ENCODE peak calls at places on chromosome X, in seven cellular contexts. One of them, this sample, is unnamed.

GRCh38 chrX:13265549-13266132 is 54.2 kb downstream of the ATXN3L start:
- DNase-seq in stimulated activated CD4-positive, alpha-beta T cell treated with anti-CD3 and anti-CD28 coated beads, Interleukin-15, amount 100 ng/mL, for 1 hour: no peak
- DNase-seq in NCI-H1105: no peak
- DNase-seq in cardiac fibroblast: no peak
- DNase-seq in AG09309: no peak
- DNase-seq in endothelial cell of umbilical vein: peak; percentile 26
- DNase-seq in stimulated activated CD8-positive, alpha-beta memory T cell treated with anti-CD3 and anti-CD28 coated beads, Interleukin-2, amount 100 ng/mL, for 48 hours: no peak
- DNase-seq in this sample: no peak

GRCh38 chrX:46628406-46629371 is 55.1 kb downstream of the CHST7 start:
- DNase-seq in stimulated activated CD4-positive, alpha-beta T cell treated with anti-CD3 and anti-CD28 coated beads, Interleukin-15, amount 100 ng/mL, for 1 hour: no peak
- DNase-seq in NCI-H1105: no peak
- DNase-seq in cardiac fibroblast: peak; percentile 67
- DNase-seq in AG09309: no peak
- DNase-seq in endothelial cell of umbilical vein: peak; percentile 47
- DNase-seq in stimulated activated CD8-positive, alpha-beta memory T cell treated with anti-CD3 and anti-CD28 coated beads, Interleukin-2, amount 100 ng/mL, for 48 hours: peak; percentile 15
- DNase-seq in this sample: no peak

GRCh38 chrX:135185795-135186443 is 14.7 kb upstream of the CT55 start:
- DNase-seq in stimulated activated CD4-positive, alpha-beta T cell treated with anti-CD3 and anti-CD28 coated beads, Interleukin-15, amount 100 ng/mL, for 1 hour: no peak
- DNase-seq in NCI-H1105: peak; percentile 37
- DNase-seq in cardiac fibroblast: peak; percentile 62
- DNase-seq in AG09309: peak; percentile 34
- DNase-seq in endothelial cell of umbilical vein: peak; percentile 30
- DNase-seq in stimulated activated CD8-positive, alpha-beta memory T cell treated with anti-CD3 and anti-CD28 coated beads, Interleukin-2, amount 100 ng/mL, for 48 hours: no peak
- DNase-seq in this sample: peak; percentile 47

GRCh38 chrX:110004210-110004609 is 1.3 kb downstream of the TMEM164 start:
- DNase-seq in stimulated activated CD4-positive, alpha-beta T cell treated with anti-CD3 and anti-CD28 coated beads, Interleukin-15, amount 100 ng/mL, for 1 hour: no peak
- DNase-seq in NCI-H1105: no peak
- DNase-seq in cardiac fibroblast: no peak
- DNase-seq in AG09309: no peak
- DNase-seq in endothelial cell of umbilical vein: no peak
- DNase-seq in stimulated activated CD8-positive, alpha-beta memory T cell treated with anti-CD3 and anti-CD28 coated beads, Interleukin-2, amount 100 ng/mL, for 48 hours: no peak
- DNase-seq in this sample: no peak

GRCh38 chrX:77564824-77565223 is 117.6 kb downstream of the FGF16 start:
- DNase-seq in stimulated activated CD4-positive, alpha-beta T cell treated with anti-CD3 and anti-CD28 coated beads, Interleukin-15, amount 100 ng/mL, for 1 hour: no peak
- DNase-seq in NCI-H1105: no peak
- DNase-seq in cardiac fibroblast: peak; percentile 25
- DNase-seq in AG09309: no peak
- DNase-seq in endothelial cell of umbilical vein: peak; percentile 49
- DNase-seq in stimulated activated CD8-positive, alpha-beta memory T cell treated with anti-CD3 and anti-CD28 coated beads, Interleukin-2, amount 100 ng/mL, for 48 hours: no peak
- DNase-seq in this sample: no peak

GRCh38 chrX:74238771-74239170 is 65.2 kb upstream of the ZCCHC13 start:
- DNase-seq in stimulated activated CD4-positive, alpha-beta T cell treated with anti-CD3 and anti-CD28 coated beads, Interleukin-15, amount 100 ng/mL, for 1 hour: no peak
- DNase-seq in NCI-H1105: no peak
- DNase-seq in cardiac fibroblast: no peak
- DNase-seq in AG09309: no peak
- DNase-seq in endothelial cell of umbilical vein: no peak
- DNase-seq in stimulated activated CD8-positive, alpha-beta memory T cell treated with anti-CD3 and anti-CD28 coated beads, Interleukin-2, amount 100 ng/mL, for 48 hours: no peak
- DNase-seq in this sample: no peak

GRCh38 chrX:133645977-133646750 is 230.9 kb upstream of the GPC4 start:
- DNase-seq in stimulated activated CD4-positive, alpha-beta T cell treated with anti-CD3 and anti-CD28 coated beads, Interleukin-15, amount 100 ng/mL, for 1 hour: no peak
- DNase-seq in NCI-H1105: no peak
- DNase-seq in cardiac fibroblast: peak; percentile 57
- DNase-seq in AG09309: peak; percentile 61
- DNase-seq in endothelial cell of umbilical vein: no peak
- DNase-seq in stimulated activated CD8-positive, alpha-beta memory T cell treated with anti-CD3 and anti-CD28 coated beads, Interleukin-2, amount 100 ng/mL, for 48 hours: no peak
- DNase-seq in this sample: no peak

GRCh38 chrX:154799554-154800348 is 5.5 kb downstream of the MPP1 start:
- DNase-seq in stimulated activated CD4-positive, alpha-beta T cell treated with anti-CD3 and anti-CD28 coated beads, Interleukin-15, amount 100 ng/mL, for 1 hour: no peak
- DNase-seq in NCI-H1105: peak; percentile 98
- DNase-seq in cardiac fibroblast: peak; percentile 34
- DNase-seq in AG09309: no peak
- DNase-seq in endothelial cell of umbilical vein: peak; percentile 91
- DNase-seq in stimulated activated CD8-positive, alpha-beta memory T cell treated with anti-CD3 and anti-CD28 coated beads, Interleukin-2, amount 100 ng/mL, for 48 hours: no peak
- DNase-seq in this sample: no peak

GRCh38 chrX:40736170-40736505 is 796 bp upstream of the MED14 start:
- DNase-seq in stimulated activated CD4-positive, alpha-beta T cell treated with anti-CD3 and anti-CD28 coated beads, Interleukin-15, amount 100 ng/mL, for 1 hour: no peak
- DNase-seq in NCI-H1105: no peak
- DNase-seq in cardiac fibroblast: no peak
- DNase-seq in AG09309: peak; percentile 16
- DNase-seq in endothelial cell of umbilical vein: no peak
- DNase-seq in stimulated activated CD8-positive, alpha-beta memory T cell treated with anti-CD3 and anti-CD28 coated beads, Interleukin-2, amount 100 ng/mL, for 48 hours: no peak
- DNase-seq in this sample: no peak

GRCh38 chrX:14902536-14902935 is 29.3 kb downstream of the MOSPD2 start:
- DNase-seq in stimulated activated CD4-positive, alpha-beta T cell treated with anti-CD3 and anti-CD28 coated beads, Interleukin-15, amount 100 ng/mL, for 1 hour: no peak
- DNase-seq in NCI-H1105: no peak
- DNase-seq in cardiac fibroblast: no peak
- DNase-seq in AG09309: no peak
- DNase-seq in endothelial cell of umbilical vein: no peak
- DNase-seq in stimulated activated CD8-positive, alpha-beta memory T cell treated with anti-CD3 and anti-CD28 coated beads, Interleukin-2, amount 100 ng/mL, for 48 hours: no peak
- DNase-seq in this sample: no peak

GRCh38 chrX:139766545-139766983 is 58.6 kb upstream of the MCF2 start:
- DNase-seq in stimulated activated CD4-positive, alpha-beta T cell treated with anti-CD3 and anti-CD28 coated beads, Interleukin-15, amount 100 ng/mL, for 1 hour: no peak
- DNase-seq in NCI-H1105: no peak
- DNase-seq in cardiac fibroblast: no peak
- DNase-seq in AG09309: no peak
- DNase-seq in endothelial cell of umbilical vein: no peak
- DNase-seq in stimulated activated CD8-positive, alpha-beta memory T cell treated with anti-CD3 and anti-CD28 coated beads, Interleukin-2, amount 100 ng/mL, for 48 hours: no peak
- DNase-seq in this sample: peak; percentile 1

GRCh38 chrX:55695227-55696018 is 22.1 kb upstream of the RRAGB start:
- DNase-seq in stimulated activated CD4-positive, alpha-beta T cell treated with anti-CD3 and anti-CD28 coated beads, Interleukin-15, amount 100 ng/mL, for 1 hour: no peak
- DNase-seq in NCI-H1105: no peak
- DNase-seq in cardiac fibroblast: no peak
- DNase-seq in AG09309: no peak
- DNase-seq in endothelial cell of umbilical vein: no peak
- DNase-seq in stimulated activated CD8-positive, alpha-beta memory T cell treated with anti-CD3 and anti-CD28 coated beads, Interleukin-2, amount 100 ng/mL, for 48 hours: no peak
- DNase-seq in this sample: no peak

GRCh38 chrX:154481911-154482601 is 3.0 kb upstream of the LAGE3 start:
- DNase-seq in stimulated activated CD4-positive, alpha-beta T cell treated with anti-CD3 and anti-CD28 coated beads, Interleukin-15, amount 100 ng/mL, for 1 hour: no peak
- DNase-seq in NCI-H1105: no peak
- DNase-seq in cardiac fibroblast: no peak
- DNase-seq in AG09309: no peak
- DNase-seq in endothelial cell of umbilical vein: no peak
- DNase-seq in stimulated activated CD8-positive, alpha-beta memory T cell treated with anti-CD3 and anti-CD28 coated beads, Interleukin-2, amount 100 ng/mL, for 48 hours: no peak
- DNase-seq in this sample: no peak

GRCh38 chrX:33062016-33062415 is 149.3 kb downstream of the DMD start:
- DNase-seq in stimulated activated CD4-positive, alpha-beta T cell treated with anti-CD3 and anti-CD28 coated beads, Interleukin-15, amount 100 ng/mL, for 1 hour: no peak
- DNase-seq in NCI-H1105: no peak
- DNase-seq in cardiac fibroblast: no peak
- DNase-seq in AG09309: no peak
- DNase-seq in endothelial cell of umbilical vein: no peak
- DNase-seq in stimulated activated CD8-positive, alpha-beta memory T cell treated with anti-CD3 and anti-CD28 coated beads, Interleukin-2, amount 100 ng/mL, for 48 hours: no peak
- DNase-seq in this sample: no peak

GRCh38 chrX:96394566-96394965 is 290.1 kb upstream of the DIAPH2 start:
- DNase-seq in stimulated activated CD4-positive, alpha-beta T cell treated with anti-CD3 and anti-CD28 coated beads, Interleukin-15, amount 100 ng/mL, for 1 hour: no peak
- DNase-seq in NCI-H1105: no peak
- DNase-seq in cardiac fibroblast: no peak
- DNase-seq in AG09309: no peak
- DNase-seq in endothelial cell of umbilical vein: no peak
- DNase-seq in stimulated activated CD8-positive, alpha-beta memory T cell treated with anti-CD3 and anti-CD28 coated beads, Interleukin-2, amount 100 ng/mL, for 48 hours: no peak
- DNase-seq in this sample: no peak

GRCh38 chrX:48579259-48579658 is 5.0 kb downstream of the RBM3 start:
- DNase-seq in stimulated activated CD4-positive, alpha-beta T cell treated with anti-CD3 and anti-CD28 coated beads, Interleukin-15, amount 100 ng/mL, for 1 hour: no peak
- DNase-seq in NCI-H1105: no peak
- DNase-seq in cardiac fibroblast: no peak
- DNase-seq in AG09309: no peak
- DNase-seq in endothelial cell of umbilical vein: no peak
- DNase-seq in stimulated activated CD8-positive, alpha-beta memory T cell treated with anti-CD3 and anti-CD28 coated beads, Interleukin-2, amount 100 ng/mL, for 48 hours: no peak
- DNase-seq in this sample: no peak

GRCh38 chrX:18534949-18535348 is 109.5 kb downstream of the CDKL5 start:
- DNase-seq in stimulated activated CD4-positive, alpha-beta T cell treated with anti-CD3 and anti-CD28 coated beads, Interleukin-15, amount 100 ng/mL, for 1 hour: no peak
- DNase-seq in NCI-H1105: no peak
- DNase-seq in cardiac fibroblast: no peak
- DNase-seq in AG09309: no peak
- DNase-seq in endothelial cell of umbilical vein: no peak
- DNase-seq in stimulated activated CD8-positive, alpha-beta memory T cell treated with anti-CD3 and anti-CD28 coated beads, Interleukin-2, amount 100 ng/mL, for 48 hours: no peak
- DNase-seq in this sample: no peak

GRCh38 chrX:107205770-107206696 is at the start of the genes DNAAF6 and NUP62CL:
- DNase-seq in stimulated activated CD4-positive, alpha-beta T cell treated with anti-CD3 and anti-CD28 coated beads, Interleukin-15, amount 100 ng/mL, for 1 hour: peak; percentile 25
- DNase-seq in NCI-H1105: peak; percentile 46
- DNase-seq in cardiac fibroblast: peak; percentile 10
- DNase-seq in AG09309: no peak
- DNase-seq in endothelial cell of umbilical vein: peak; percentile 14
- DNase-seq in stimulated activated CD8-positive, alpha-beta memory T cell treated with anti-CD3 and anti-CD28 coated beads, Interleukin-2, amount 100 ng/mL, for 48 hours: peak; percentile 38
- DNase-seq in this sample: peak; percentile 72

GRCh38 chrX:83845397-83845796 is 15.5 kb upstream of the CYLC1 start:
- DNase-seq in stimulated activated CD4-positive, alpha-beta T cell treated with anti-CD3 and anti-CD28 coated beads, Interleukin-15, amount 100 ng/mL, for 1 hour: no peak
- DNase-seq in NCI-H1105: peak; percentile 9
- DNase-seq in cardiac fibroblast: peak; percentile 38
- DNase-seq in AG09309: no peak
- DNase-seq in endothelial cell of umbilical vein: peak; percentile 1
- DNase-seq in stimulated activated CD8-positive, alpha-beta memory T cell treated with anti-CD3 and anti-CD28 coated beads, Interleukin-2, amount 100 ng/mL, for 48 hours: no peak
- DNase-seq in this sample: no peak

GRCh38 chrX:11757729-11758399 is at the start of gene MSL3:
- DNase-seq in stimulated activated CD4-positive, alpha-beta T cell treated with anti-CD3 and anti-CD28 coated beads, Interleukin-15, amount 100 ng/mL, for 1 hour: peak; percentile 46
- DNase-seq in NCI-H1105: no peak
- DNase-seq in cardiac fibroblast: peak; percentile 70
- DNase-seq in AG09309: no peak
- DNase-seq in endothelial cell of umbilical vein: peak; percentile 71
- DNase-seq in stimulated activated CD8-positive, alpha-beta memory T cell treated with anti-CD3 and anti-CD28 coated beads, Interleukin-2, amount 100 ng/mL, for 48 hours: peak; percentile 31
- DNase-seq in this sample: peak; percentile 72

GRCh38 chrX:108811891-108812290 is 75.5 kb upstream of the IRS4 start:
- DNase-seq in stimulated activated CD4-positive, alpha-beta T cell treated with anti-CD3 and anti-CD28 coated beads, Interleukin-15, amount 100 ng/mL, for 1 hour: no peak
- DNase-seq in NCI-H1105: no peak
- DNase-seq in cardiac fibroblast: no peak
- DNase-seq in AG09309: no peak
- DNase-seq in endothelial cell of umbilical vein: no peak
- DNase-seq in stimulated activated CD8-positive, alpha-beta memory T cell treated with anti-CD3 and anti-CD28 coated beads, Interleukin-2, amount 100 ng/mL, for 48 hours: no peak
- DNase-seq in this sample: no peak

GRCh38 chrX:56762220-56762619 is 33.2 kb downstream of the NBDY start:
- DNase-seq in stimulated activated CD4-positive, alpha-beta T cell treated with anti-CD3 and anti-CD28 coated beads, Interleukin-15, amount 100 ng/mL, for 1 hour: no peak
- DNase-seq in NCI-H1105: no peak
- DNase-seq in cardiac fibroblast: no peak
- DNase-seq in AG09309: no peak
- DNase-seq in endothelial cell of umbilical vein: no peak
- DNase-seq in stimulated activated CD8-positive, alpha-beta memory T cell treated with anti-CD3 and anti-CD28 coated beads, Interleukin-2, amount 100 ng/mL, for 48 hours: no peak
- DNase-seq in this sample: no peak

GRCh38 chrX:131277543-131278115 is 11.5 kb downstream of the IGSF1 start:
- DNase-seq in stimulated activated CD4-positive, alpha-beta T cell treated with anti-CD3 and anti-CD28 coated beads, Interleukin-15, amount 100 ng/mL, for 1 hour: no peak
- DNase-seq in NCI-H1105: peak; percentile 34
- DNase-seq in cardiac fibroblast: no peak
- DNase-seq in AG09309: no peak
- DNase-seq in endothelial cell of umbilical vein: no peak
- DNase-seq in stimulated activated CD8-positive, alpha-beta memory T cell treated with anti-CD3 and anti-CD28 coated beads, Interleukin-2, amount 100 ng/mL, for 48 hours: no peak
- DNase-seq in this sample: no peak

GRCh38 chrX:29824176-29824906 is 391.0 kb upstream of the MAGEB2 start:
- DNase-seq in stimulated activated CD4-positive, alpha-beta T cell treated with anti-CD3 and anti-CD28 coated beads, Interleukin-15, amount 100 ng/mL, for 1 hour: no peak
- DNase-seq in NCI-H1105: no peak
- DNase-seq in cardiac fibroblast: no peak
- DNase-seq in AG09309: no peak
- DNase-seq in endothelial cell of umbilical vein: peak; percentile 74
- DNase-seq in stimulated activated CD8-positive, alpha-beta memory T cell treated with anti-CD3 and anti-CD28 coated beads, Interleukin-2, amount 100 ng/mL, for 48 hours: no peak
- DNase-seq in this sample: no peak

GRCh38 chrX:153642655-153643430 is 4.2 kb upstream of the DUSP9 start:
- DNase-seq in stimulated activated CD4-positive, alpha-beta T cell treated with anti-CD3 and anti-CD28 coated beads, Interleukin-15, amount 100 ng/mL, for 1 hour: no peak
- DNase-seq in NCI-H1105: peak; percentile 46
- DNase-seq in cardiac fibroblast: no peak
- DNase-seq in AG09309: no peak
- DNase-seq in endothelial cell of umbilical vein: no peak
- DNase-seq in stimulated activated CD8-positive, alpha-beta memory T cell treated with anti-CD3 and anti-CD28 coated beads, Interleukin-2, amount 100 ng/mL, for 48 hours: no peak
- DNase-seq in this sample: no peak

GRCh38 chrX:20530319-20530979 is 263.7 kb upstream of the RPS6KA3 start:
- DNase-seq in stimulated activated CD4-positive, alpha-beta T cell treated with anti-CD3 and anti-CD28 coated beads, Interleukin-15, amount 100 ng/mL, for 1 hour: no peak
- DNase-seq in NCI-H1105: peak; percentile 20
- DNase-seq in cardiac fibroblast: peak; percentile 69
- DNase-seq in AG09309: peak; percentile 21
- DNase-seq in endothelial cell of umbilical vein: peak; percentile 41
- DNase-seq in stimulated activated CD8-positive, alpha-beta memory T cell treated with anti-CD3 and anti-CD28 coated beads, Interleukin-2, amount 100 ng/mL, for 48 hours: peak; percentile 17
- DNase-seq in this sample: peak; percentile 13

GRCh38 chrX:112651766-112652165 is 28.0 kb downstream of the LHFPL1 start:
- DNase-seq in stimulated activated CD4-positive, alpha-beta T cell treated with anti-CD3 and anti-CD28 coated beads, Interleukin-15, amount 100 ng/mL, for 1 hour: no peak
- DNase-seq in NCI-H1105: no peak
- DNase-seq in cardiac fibroblast: peak; percentile 59
- DNase-seq in AG09309: no peak
- DNase-seq in endothelial cell of umbilical vein: no peak
- DNase-seq in stimulated activated CD8-positive, alpha-beta memory T cell treated with anti-CD3 and anti-CD28 coated beads, Interleukin-2, amount 100 ng/mL, for 48 hours: no peak
- DNase-seq in this sample: no peak

GRCh38 chrX:24925430-24925829 is 90.3 kb downstream of the ARX start:
- DNase-seq in stimulated activated CD4-positive, alpha-beta T cell treated with anti-CD3 and anti-CD28 coated beads, Interleukin-15, amount 100 ng/mL, for 1 hour: no peak
- DNase-seq in NCI-H1105: no peak
- DNase-seq in cardiac fibroblast: peak; percentile 5
- DNase-seq in AG09309: no peak
- DNase-seq in endothelial cell of umbilical vein: peak; percentile 1
- DNase-seq in stimulated activated CD8-positive, alpha-beta memory T cell treated with anti-CD3 and anti-CD28 coated beads, Interleukin-2, amount 100 ng/mL, for 48 hours: no peak
- DNase-seq in this sample: no peak

GRCh38 chrX:24294619-24295018 is 19.2 kb downstream of the SUPT20HL2 start:
- DNase-seq in stimulated activated CD4-positive, alpha-beta T cell treated with anti-CD3 and anti-CD28 coated beads, Interleukin-15, amount 100 ng/mL, for 1 hour: no peak
- DNase-seq in NCI-H1105: no peak
- DNase-seq in cardiac fibroblast: peak; percentile 42
- DNase-seq in AG09309: no peak
- DNase-seq in endothelial cell of umbilical vein: peak; percentile 22
- DNase-seq in stimulated activated CD8-positive, alpha-beta memory T cell treated with anti-CD3 and anti-CD28 coated beads, Interleukin-2, amount 100 ng/mL, for 48 hours: no peak
- DNase-seq in this sample: peak; percentile 48

GRCh38 chrX:39755152-39756032 is 342.4 kb downstream of the BCOR start:
- DNase-seq in stimulated activated CD4-positive, alpha-beta T cell treated with anti-CD3 and anti-CD28 coated beads, Interleukin-15, amount 100 ng/mL, for 1 hour: no peak
- DNase-seq in NCI-H1105: peak; percentile 14
- DNase-seq in cardiac fibroblast: peak; percentile 95
- DNase-seq in AG09309: peak; percentile 83
- DNase-seq in endothelial cell of umbilical vein: peak; percentile 92
- DNase-seq in stimulated activated CD8-positive, alpha-beta memory T cell treated with anti-CD3 and anti-CD28 coated beads, Interleukin-2, amount 100 ng/mL, for 48 hours: no peak
- DNase-seq in this sample: no peak

GRCh38 chrX:44012484-44013096 is 39.4 kb upstream of the NDP start:
- DNase-seq in stimulated activated CD4-positive, alpha-beta T cell treated with anti-CD3 and anti-CD28 coated beads, Interleukin-15, amount 100 ng/mL, for 1 hour: peak; percentile 4
- DNase-seq in NCI-H1105: no peak
- DNase-seq in cardiac fibroblast: peak; percentile 77
- DNase-seq in AG09309: peak; percentile 57
- DNase-seq in endothelial cell of umbilical vein: peak; percentile 69
- DNase-seq in stimulated activated CD8-positive, alpha-beta memory T cell treated with anti-CD3 and anti-CD28 coated beads, Interleukin-2, amount 100 ng/mL, for 48 hours: peak; percentile 39
- DNase-seq in this sample: peak; percentile 4

GRCh38 chrX:24207826-24208225 is 58.3 kb downstream of the ZFX start:
- DNase-seq in stimulated activated CD4-positive, alpha-beta T cell treated with anti-CD3 and anti-CD28 coated beads, Interleukin-15, amount 100 ng/mL, for 1 hour: no peak
- DNase-seq in NCI-H1105: no peak
- DNase-seq in cardiac fibroblast: peak; percentile 42
- DNase-seq in AG09309: no peak
- DNase-seq in endothelial cell of umbilical vein: no peak
- DNase-seq in stimulated activated CD8-positive, alpha-beta memory T cell treated with anti-CD3 and anti-CD28 coated beads, Interleukin-2, amount 100 ng/mL, for 48 hours: no peak
- DNase-seq in this sample: no peak